ENCODE peak calls at places on chromosomes 6 and 20, in five cellular contexts. I is activated T-cell treated with anti-CD3 and anti-CD28 coated beads, Interleukin-2, amount 50 U/mL, for 1 hour; H is ovary; E is lower lobe of right lung; N is mucosa of gallbladder. S is an unnamed sample.

GRCh38 chr6:90739339-90739738 is 152.5 kb upstream of the MAP3K7 start:
- DNase-seq in H (no peak), N (no peak), I (no peak), E (no peak), S (no peak)

GRCh38 chr6:150004101-150004782 is 21.1 kb downstream of the RAET1L start:
- DNase-seq in E (no peak), N (no peak), H (no peak), I (peak; percentile 66), S (peak; percentile 13)

GRCh38 chr6:71138416-71138815 is 150.2 kb upstream of the OGFRL1 start:
- DNase-seq in H (no peak), I (no peak), E (no peak), N (no peak), S (no peak)

GRCh38 chr6:124029535-124029934 is 225.9 kb downstream of the NKAIN2 start:
- DNase-seq in I (no peak), N (no peak), E (no peak), H (no peak), S (no peak)

GRCh38 chr6:36323062-36323461 is 13.6 kb downstream of the BNIP5 start:
- DNase-seq in E (no peak), H (no peak), I (no peak), N (no peak), S (no peak)

GRCh38 chr6:96743496-96743895 is 93.8 kb downstream of the GPR63 start:
- DNase-seq in I (no peak), E (no peak), H (no peak), N (no peak), S (no peak)

GRCh38 chr6:166005846-166006592 is 161.6 kb downstream of the TBXT start:
- DNase-seq in H (peak; percentile 93), I (no peak), N (peak; percentile 63), E (no peak), S (no peak)

GRCh38 chr6:21997414-21998037 is 299.3 kb downstream of the PRL start:
- DNase-seq in E (no peak), H (no peak), I (no peak), N (no peak), S (no peak)

GRCh38 chr6:150251566-150252186 is 108.8 kb downstream of the PPP1R14C start:
- DNase-seq in I (no peak), N (no peak), E (no peak), H (no peak), S (peak; percentile 75)

GRCh38 chr20:58705525-58705924 is 12.9 kb downstream of the NPEPL1 start:
- DNase-seq in I (no peak), N (peak; percentile 10), E (no peak), H (no peak), S (no peak)

GRCh38 chr6:148757944-148758343 is 11.1 kb downstream of the UST start:
- DNase-seq in H (no peak), N (no peak), E (no peak), I (no peak), S (no peak)

GRCh38 chr20:17875106-17875980 is 93.3 kb downstream of the SNX5 start:
- DNase-seq in E (peak; percentile 84), N (peak; percentile 96), I (no peak), H (peak; percentile 92), S (peak; percentile 98)

GRCh38 chr20:1324598-1325172 is 4.3 kb downstream of the SDCBP2 start:
- DNase-seq in E (no peak), H (no peak), N (no peak), I (peak; percentile 57), S (no peak)

GRCh38 chr20:39021748-39022147 is 59.6 kb downstream of the DHX35 start:
- DNase-seq in N (no peak), H (no peak), I (no peak), E (no peak), S (no peak)

GRCh38 chr6:33508935-33509926 is 54.9 kb downstream of the ZBTB9 start:
- DNase-seq in I (no peak), N (no peak), E (peak; percentile 57), H (no peak), S (no peak)

GRCh38 chr20:45470939-45471338 is 1.4 kb downstream of the WFDC2 start:
- DNase-seq in I (no peak), E (no peak), N (no peak), H (no peak), S (no peak)

GRCh38 chr20:2197166-2197565 is 95.5 kb downstream of the STK35 start:
- DNase-seq in E (no peak), N (no peak), I (no peak), H (no peak), S (no peak)

GRCh38 chr6:170245233-170245992 is 45.5 kb downstream of the DLL1 start:
- DNase-seq in H (no peak), E (no peak), I (no peak), N (no peak), S (no peak)

GRCh38 chr20:51354769-51355319 is 187.7 kb downstream of the NFATC2 start:
- DNase-seq in E (no peak), I (no peak), N (no peak), H (no peak), S (no peak)

GRCh38 chr6:110296151-110297028 is 61.8 kb downstream of the METTL24 start:
- DNase-seq in E (no peak), H (no peak), I (no peak), N (no peak), S (no peak)

GRCh38 chr6:73393278-73393677 is 1.4 kb upstream of the DDX43 start:
- DNase-seq in E (no peak), N (no peak), I (no peak), H (no peak), S (no peak)

GRCh38 chr6:118500130-118501015 is 47.7 kb upstream of the PLN start:
- DNase-seq in N (no peak), I (no peak), E (no peak), H (no peak), S (no peak)

GRCh38 chr6:33772114-33772830 is 16.7 kb downstream of the LEMD2 start:
- DNase-seq in I (no peak), E (no peak), H (no peak), N (no peak), S (peak; percentile 21)

GRCh38 chr6:95364016-95364604 is 213.2 kb upstream of the MANEA start:
- DNase-seq in E (no peak), I (no peak), N (no peak), H (no peak), S (peak; percentile 45)

GRCh38 chr20:58020656-58021454 is 207.6 kb downstream of the ANKRD60 start:
- DNase-seq in I (no peak), H (no peak), E (no peak), N (no peak), S (no peak)

GRCh38 chr6:166586424-166587156 is at the start of gene RAMACL:
- DNase-seq in N (no peak), E (no peak), I (peak; percentile 49), H (no peak), S (peak; percentile 69)

GRCh38 chr20:7691647-7692046 is 248.6 kb downstream of the HAO1 start:
- DNase-seq in I (no peak), H (no peak), E (no peak), N (no peak), S (no peak)

GRCh38 chr20:25540273-25540672 is 45.1 kb downstream of the NINL start:
- DNase-seq in I (no peak), H (no peak), E (no peak), N (no peak), S (peak; percentile 72)

GRCh38 chr20:40960521-40960956 is 68.1 kb upstream of the TOP1 start:
- DNase-seq in H (no peak), N (no peak), I (no peak), E (no peak), S (no peak)

GRCh38 chr6:75376347-75377024 is 91.9 kb upstream of the TMEM30A start:
- DNase-seq in H (no peak), I (no peak), N (no peak), E (no peak), S (no peak)

GRCh38 chr20:62875419-62876355 is 14.1 kb upstream of the TCFL5 start:
- DNase-seq in N (peak; percentile 71), H (peak; percentile 61), E (peak; percentile 72), I (no peak), S (peak; percentile 70)

S was measured in small intestine.